ENCODE peak calls at places on chromosome 20, in five cellular contexts. P is lower lobe of right lung, X is MM.1S, W is left ventricle myocardium inferior, M is tibial artery. K is an unnamed sample.

GRCh38 chr20:61759286-61760065 is 306.2 kb downstream of the TAF4 start:
- DNase-seq in P (peak; percentile 18), X (no peak), W (no peak), M (peak; percentile 28), K (no peak)

GRCh38 chr20:47981242-47981641 is 196.0 kb upstream of the SULF2 start:
- DNase-seq in P (no peak), X (no peak), W (no peak), M (no peak), K (no peak)

GRCh38 chr20:21936720-21937380 is 231.4 kb downstream of the PAX1 start:
- DNase-seq in P (no peak), X (no peak), W (no peak), M (no peak), K (no peak)

GRCh38 chr20:15065794-15066193 is 728.4 kb upstream of the FLRT3 start:
- DNase-seq in P (no peak), X (no peak), W (no peak), M (no peak), K (no peak)

GRCh38 chr20:32761831-32762753 is at the start of gene DNMT3B:
- DNase-seq in P (peak; percentile 84), X (peak; percentile 79), W (peak; percentile 83), M (peak; percentile 83), K (peak; percentile 65)

GRCh38 chr20:64066984-64067605 is 4.1 kb downstream of the TCEA2 start:
- DNase-seq in P (no peak), X (no peak), W (no peak), M (no peak), K (no peak)

GRCh38 chr20:33819456-33819855 is 8.3 kb downstream of the CHMP4B start:
- DNase-seq in P (no peak), X (no peak), W (no peak), M (no peak), K (no peak)

GRCh38 chr20:47727909-47728361 is 57.3 kb downstream of the SULF2 start:
- DNase-seq in P (no peak), X (no peak), W (no peak), M (no peak), K (no peak)

GRCh38 chr20:62774762-62775161 is 21.5 kb upstream of the MRGBP start:
- DNase-seq in P (no peak), X (no peak), W (no peak), M (no peak), K (no peak)

GRCh38 chr20:8749101-8749500 is 319.8 kb upstream of the PLCB4 start:
- DNase-seq in P (no peak), X (no peak), W (no peak), M (no peak), K (no peak)

GRCh38 chr20:34952676-34953075 is 2.9 kb downstream of the GSS start:
- DNase-seq in P (no peak), X (no peak), W (no peak), M (no peak), K (no peak)
- TF ChIP-seq CTCF in P (no peak), X (no peak), W (no peak), M (no peak), K (no peak)

GRCh38 chr20:35395728-35396127 is 16.0 kb downstream of the UQCC1 start:
- DNase-seq in P (no peak), X (no peak), W (no peak), M (peak; percentile 65), K (no peak)
- TF ChIP-seq CTCF in P (no peak), X (no peak), W (no peak), M (no peak), K (no peak)

GRCh38 chr20:11438412-11438811 is 479.3 kb upstream of the BTBD3 start:
- DNase-seq in P (no peak), X (no peak), W (no peak), M (no peak), K (no peak)
- TF ChIP-seq CTCF in P (no peak), X (no peak), W (no peak), M (no peak), K (no peak)

DNA sequence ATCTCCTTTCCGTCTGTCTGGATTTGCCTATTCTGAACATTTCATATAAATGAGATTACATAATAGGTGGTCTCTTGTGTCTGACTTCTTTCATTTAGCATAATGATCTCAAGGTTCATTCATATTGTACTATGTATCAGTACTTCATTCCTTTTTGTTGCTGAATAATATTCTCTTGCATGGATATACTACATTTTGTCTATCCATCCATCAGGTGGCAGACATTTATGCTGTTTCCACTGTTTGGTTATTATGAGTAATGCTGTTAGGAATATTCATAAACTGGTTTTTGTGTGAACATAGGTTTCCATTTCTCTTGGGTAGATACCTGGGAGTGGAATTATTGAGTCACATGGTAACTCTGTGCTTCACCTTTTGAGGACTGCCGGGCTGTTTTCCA is 148.2 kb upstream of the PMEPA1 start:
- DNase-seq in P (no peak), X (no peak), W (no peak), M (no peak), K (no peak)
- TF ChIP-seq CTCF in P (no peak), X (no peak), W (no peak), M (no peak), K (no peak)

DNA sequence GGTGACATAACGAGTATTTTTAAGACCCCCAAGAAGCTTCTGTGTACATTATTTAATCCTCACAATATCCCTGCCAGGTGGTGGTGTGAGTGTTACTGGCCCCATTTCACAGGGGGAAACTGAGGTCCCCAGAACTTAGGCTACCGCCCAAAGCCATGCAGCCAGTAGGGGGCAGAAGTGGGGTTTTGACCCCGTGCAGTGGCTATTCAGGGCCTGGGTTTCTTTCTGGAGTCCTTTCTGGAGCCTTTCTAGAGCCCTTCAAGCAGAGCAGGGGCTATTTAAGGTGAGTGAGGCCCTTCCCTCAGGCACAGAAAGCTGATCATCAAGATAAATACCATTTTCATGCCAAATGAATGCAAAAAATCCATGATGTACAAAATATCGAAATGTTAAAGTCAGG is 59.0 kb downstream of the CTCFL start:
- DNase-seq in P (peak; percentile 5), X (no peak), W (no peak), M (no peak), K (no peak)
- TF ChIP-seq CTCF in P (peak; percentile 7), X (peak; percentile 47), W (no peak), M (no peak), K (peak; percentile 16)

DNA sequence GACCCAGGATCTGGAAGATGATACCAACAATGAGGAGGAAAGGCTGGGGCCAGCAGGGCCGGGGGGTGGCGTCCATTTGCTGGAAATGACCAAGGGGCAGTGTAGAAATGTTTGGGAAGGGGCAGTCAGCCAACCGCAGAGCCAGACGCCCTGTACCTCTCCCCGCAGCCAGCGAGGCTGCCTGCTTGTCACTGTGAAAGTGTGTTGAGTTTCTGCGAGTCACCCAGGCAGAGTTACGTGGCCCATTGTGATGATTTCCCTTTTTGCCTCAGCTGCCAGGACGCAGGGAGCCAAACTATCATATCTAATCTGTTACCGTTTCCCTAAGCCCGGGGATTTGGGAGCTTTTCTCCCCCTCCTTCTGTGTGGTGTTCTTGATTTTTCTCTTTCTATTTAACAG is 67.9 kb upstream of the APCDD1L start:
- DNase-seq in P (no peak), X (no peak), W (no peak), M (peak; percentile 25), K (no peak)
- TF ChIP-seq CTCF in P (no peak), X (no peak), W (no peak), M (no peak), K (no peak)

DNA sequence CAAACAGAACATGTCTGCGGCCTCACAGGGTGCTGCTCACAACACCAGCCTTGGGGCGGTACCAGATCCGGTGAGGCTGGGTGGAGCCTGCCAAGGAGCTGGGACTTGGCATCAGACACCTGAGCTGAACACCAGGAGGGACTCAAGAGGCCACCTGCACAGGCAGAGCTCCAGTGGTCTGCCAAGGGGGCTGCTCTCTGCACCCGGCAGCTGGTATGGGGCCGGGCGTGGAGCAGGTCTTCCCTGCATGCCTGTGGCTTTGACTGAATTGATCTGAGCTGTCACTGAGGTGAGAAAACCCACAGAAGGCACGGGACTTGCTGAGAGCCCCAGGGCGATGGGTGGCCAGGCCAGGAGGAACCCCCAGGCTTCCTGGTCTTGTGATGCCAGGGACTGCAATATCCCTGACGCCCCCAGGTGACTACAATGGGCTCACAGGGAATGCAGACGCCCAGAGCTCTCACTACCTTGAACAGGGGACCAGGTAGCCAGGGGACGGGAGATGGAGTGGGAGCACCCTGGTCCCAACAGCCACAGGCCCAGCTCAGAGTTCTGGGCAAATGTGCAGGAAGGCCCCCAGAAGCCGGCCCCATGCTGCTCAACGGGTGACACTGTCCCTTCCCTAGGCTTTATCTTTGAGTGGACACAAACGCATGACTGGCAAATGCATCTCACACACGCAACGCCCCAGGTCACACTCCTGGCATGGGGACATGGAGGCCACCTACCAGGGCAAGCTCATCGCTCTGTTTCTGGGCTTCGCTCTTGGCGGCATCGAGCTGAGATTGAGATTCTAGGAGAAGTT is 48.2 kb downstream of the DSTN start:
- DNase-seq in P (peak; percentile 58), X (no peak), W (peak; percentile 14), M (peak; percentile 69), K (no peak)
- TF ChIP-seq CTCF in P (peak; percentile 2), X (no peak), W (no peak), M (no peak), K (no peak)